ENCODE peak calls at places on chromosomes 2 and 18, in six cellular contexts. One of them, this sample, is unnamed.

GRCh38 chr2:169980001-169980400 is 152.7 kb downstream of the UBR3 start:
- DNase-seq in HepG2: no peak
- DNase-seq in A549: no peak
- DNase-seq in IMR-90: no peak
- DNase-seq in K562: no peak
- DNase-seq in GM12878: no peak
- DNase-seq in this sample: no peak

GRCh38 chr2:139744273-139744672 is 964.1 kb upstream of the NXPH2 start:
- DNase-seq in HepG2: no peak
- DNase-seq in GM12878: no peak
- DNase-seq in K562: no peak
- DNase-seq in IMR-90: no peak
- DNase-seq in A549: no peak
- DNase-seq in this sample: no peak

GRCh38 chr18:74976331-74976909 is 232.5 kb downstream of the PTGR3 start:
- DNase-seq in IMR-90: no peak
- DNase-seq in GM12878: no peak
- DNase-seq in HepG2: peak; percentile 9
- DNase-seq in A549: no peak
- DNase-seq in K562: no peak
- DNase-seq in this sample: no peak

GRCh38 chr2:191569025-191569424 is 108.9 kb upstream of the NABP1 start:
- DNase-seq in HepG2: no peak
- DNase-seq in GM12878: no peak
- DNase-seq in A549: peak; percentile 18
- DNase-seq in IMR-90: no peak
- DNase-seq in K562: no peak
- DNase-seq in this sample: peak; percentile 19

GRCh38 chr2:241855245-241855887 is 3.3 kb downstream of the PDCD1 start:
- DNase-seq in GM12878: no peak
- DNase-seq in HepG2: no peak
- DNase-seq in A549: no peak
- DNase-seq in K562: no peak
- DNase-seq in IMR-90: no peak
- DNase-seq in this sample: no peak

GRCh38 chr2:66507673-66508127 is 72.8 kb downstream of the MEIS1 start:
- DNase-seq in GM12878: no peak
- DNase-seq in HepG2: no peak
- DNase-seq in A549: no peak
- DNase-seq in K562: no peak
- DNase-seq in IMR-90: no peak
- DNase-seq in this sample: peak; percentile 55

GRCh38 chr18:78542204-78542603 is 437.4 kb upstream of the SALL3 start:
- DNase-seq in HepG2: no peak
- DNase-seq in IMR-90: no peak
- DNase-seq in A549: peak; percentile 45
- DNase-seq in GM12878: no peak
- DNase-seq in K562: no peak
- DNase-seq in this sample: no peak

GRCh38 chr2:96669539-96670215 is 27.1 kb downstream of the FER1L5 start:
- DNase-seq in IMR-90: no peak
- DNase-seq in A549: no peak
- DNase-seq in K562: no peak
- DNase-seq in HepG2: no peak
- DNase-seq in GM12878: no peak
- DNase-seq in this sample: no peak

GRCh38 chr18:42052137-42052708 is 97.2 kb downstream of the PIK3C3 start:
- DNase-seq in GM12878: no peak
- DNase-seq in A549: no peak
- DNase-seq in IMR-90: peak; percentile 52
- DNase-seq in K562: no peak
- DNase-seq in HepG2: no peak
- DNase-seq in this sample: no peak

GRCh38 chr2:235728401-235729181 is 234.7 kb downstream of the AGAP1 start:
- DNase-seq in IMR-90: no peak
- DNase-seq in HepG2: no peak
- DNase-seq in GM12878: no peak
- DNase-seq in K562: no peak
- DNase-seq in A549: no peak
- DNase-seq in this sample: no peak
- TF ChIP-seq BHLHE40 in IMR-90: no peak
- TF ChIP-seq BHLHE40 in HepG2: no peak
- TF ChIP-seq BHLHE40 in GM12878: no peak
- TF ChIP-seq BHLHE40 in K562: no peak
- TF ChIP-seq BHLHE40 in A549: no peak
- TF ChIP-seq BHLHE40 in this sample: no peak

DNA sequence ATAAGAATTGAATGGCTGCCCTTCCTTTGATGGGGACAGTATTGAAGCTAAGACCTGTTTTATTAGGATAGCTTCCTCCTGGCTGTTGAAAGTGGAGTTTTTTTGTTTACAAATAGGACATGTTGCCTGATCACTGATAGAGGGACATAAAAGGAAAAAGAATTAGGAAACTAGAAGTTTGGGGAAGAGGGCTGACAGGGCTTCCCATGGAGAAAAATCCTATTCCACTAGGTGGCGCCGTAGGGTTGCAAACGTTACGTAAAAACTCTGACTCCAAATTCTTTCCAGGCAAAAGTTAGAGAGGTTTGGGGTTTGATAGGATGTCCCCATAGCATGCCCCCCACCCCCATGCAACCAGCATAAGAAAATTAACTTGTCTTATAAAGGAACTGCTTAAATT is 11.1 kb upstream of the RBFA start:
- DNase-seq in K562: peak; percentile 30
- DNase-seq in IMR-90: no peak
- DNase-seq in GM12878: no peak
- DNase-seq in A549: peak; percentile 49
- DNase-seq in HepG2: no peak
- DNase-seq in this sample: no peak
- TF ChIP-seq BHLHE40 in K562: no peak
- TF ChIP-seq BHLHE40 in IMR-90: no peak
- TF ChIP-seq BHLHE40 in GM12878: no peak
- TF ChIP-seq BHLHE40 in A549: no peak
- TF ChIP-seq BHLHE40 in HepG2: no peak
- TF ChIP-seq BHLHE40 in this sample: no peak

DNA sequence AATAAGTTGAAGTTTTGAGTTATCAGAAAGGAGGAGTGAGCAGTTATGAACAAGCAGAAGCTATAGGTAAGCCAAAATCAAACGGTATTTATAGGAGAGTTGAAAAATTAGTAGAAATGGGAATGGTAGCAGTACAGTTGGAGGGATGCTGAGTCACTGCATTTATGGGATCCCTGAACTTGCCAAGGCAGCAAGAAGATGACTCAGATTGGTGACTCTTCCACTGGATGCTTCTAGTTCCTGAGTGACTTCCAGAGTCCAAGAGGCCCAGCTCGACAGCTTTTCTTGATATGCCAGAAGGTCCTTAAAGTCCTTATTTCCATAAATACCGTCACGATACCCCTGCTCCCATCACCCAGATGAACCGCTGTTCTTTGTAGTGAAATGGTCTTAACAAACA is 31.1 kb upstream of the ACTR3 start:
- DNase-seq in HepG2: no peak
- DNase-seq in IMR-90: peak; percentile 95
- DNase-seq in K562: peak; percentile 13
- DNase-seq in GM12878: no peak
- DNase-seq in A549: peak; percentile 67
- DNase-seq in this sample: no peak
- TF ChIP-seq BHLHE40 in HepG2: no peak
- TF ChIP-seq BHLHE40 in IMR-90: no peak
- TF ChIP-seq BHLHE40 in K562: no peak
- TF ChIP-seq BHLHE40 in GM12878: no peak
- TF ChIP-seq BHLHE40 in A549: no peak
- TF ChIP-seq BHLHE40 in this sample: no peak

GRCh38 chr18:23137093-23137640 is 1.9 kb downstream of the CABLES1 start:
- DNase-seq in GM12878: no peak
- DNase-seq in K562: no peak
- DNase-seq in IMR-90: no peak
- DNase-seq in HepG2: no peak
- DNase-seq in A549: no peak
- DNase-seq in this sample: no peak

GRCh38 chr18:23135679-23136325 is 517 bp downstream of the CABLES1 start:
- DNase-seq in IMR-90: no peak
- DNase-seq in A549: no peak
- DNase-seq in K562: no peak
- DNase-seq in GM12878: no peak
- DNase-seq in HepG2: no peak
- DNase-seq in this sample: peak; percentile 57

GRCh38 chr18:23136326-23137092 is 1.2 kb downstream of the CABLES1 start:
- DNase-seq in A549: no peak
- DNase-seq in IMR-90: no peak
- DNase-seq in K562: no peak
- DNase-seq in HepG2: no peak
- DNase-seq in GM12878: no peak
- DNase-seq in this sample: peak; percentile 60

GRCh38 chr18:23133860-23134779 is 1.2 kb upstream of the CABLES1 start:
- DNase-seq in A549: peak; percentile 76
- DNase-seq in GM12878: peak; percentile 59
- DNase-seq in IMR-90: no peak
- DNase-seq in K562: peak; percentile 66
- DNase-seq in HepG2: peak; percentile 91
- DNase-seq in this sample: peak; percentile 65

DNA sequence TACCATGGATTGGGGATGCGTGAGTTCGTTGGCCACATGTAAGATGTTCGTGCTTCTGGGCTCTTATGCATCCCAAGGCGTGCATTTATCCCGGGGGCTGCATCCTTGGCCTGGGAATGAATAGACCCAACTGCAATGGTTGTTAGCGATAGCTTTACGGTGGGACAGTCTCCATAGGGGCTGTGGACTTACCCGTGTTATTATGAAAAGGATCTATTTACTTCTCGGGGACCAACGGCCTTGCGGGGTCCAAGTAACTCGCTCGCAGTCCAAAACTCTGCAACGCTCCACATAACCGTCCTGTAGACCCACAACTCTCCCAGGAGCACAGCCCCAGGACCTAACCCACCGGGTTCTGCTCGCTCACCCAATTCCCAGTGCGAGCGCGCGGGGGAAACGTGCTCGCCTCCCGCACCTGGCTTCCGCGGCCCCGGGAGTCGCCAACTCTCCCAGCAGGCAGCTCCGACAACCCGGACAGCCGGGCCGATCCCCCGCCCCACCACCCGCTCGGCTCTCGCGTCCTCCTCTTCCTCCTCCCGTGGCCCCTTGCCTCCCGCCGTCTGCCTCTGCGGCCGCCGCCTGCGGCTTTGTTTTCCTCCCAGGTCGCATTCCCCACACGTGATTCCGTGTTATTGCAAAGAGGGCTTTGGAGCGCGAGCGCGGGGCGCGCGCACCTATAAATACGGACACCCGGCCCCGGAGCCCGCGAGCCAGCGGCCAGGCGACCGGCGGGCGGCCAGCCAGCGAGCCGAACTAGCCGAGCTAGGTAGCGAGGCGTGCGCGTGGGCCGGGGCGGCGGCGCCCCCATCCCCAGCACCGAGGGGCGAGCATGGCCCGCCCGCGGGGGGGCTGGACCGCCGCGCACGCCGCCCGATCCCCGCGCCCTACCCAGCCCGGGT is at the start of gene CABLES1:
- DNase-seq in A549: peak; percentile 59
- DNase-seq in IMR-90: peak; percentile 59
- DNase-seq in HepG2: peak; percentile 74
- DNase-seq in K562: peak; percentile 33
- DNase-seq in GM12878: no peak
- DNase-seq in this sample: peak; percentile 75
- TF ChIP-seq BHLHE40 in A549: no peak
- TF ChIP-seq BHLHE40 in IMR-90: peak; percentile 78
- TF ChIP-seq BHLHE40 in HepG2: peak; percentile 86
- TF ChIP-seq BHLHE40 in K562: no peak
- TF ChIP-seq BHLHE40 in GM12878: peak; percentile 88
- TF ChIP-seq BHLHE40 in this sample: no peak

DNA sequence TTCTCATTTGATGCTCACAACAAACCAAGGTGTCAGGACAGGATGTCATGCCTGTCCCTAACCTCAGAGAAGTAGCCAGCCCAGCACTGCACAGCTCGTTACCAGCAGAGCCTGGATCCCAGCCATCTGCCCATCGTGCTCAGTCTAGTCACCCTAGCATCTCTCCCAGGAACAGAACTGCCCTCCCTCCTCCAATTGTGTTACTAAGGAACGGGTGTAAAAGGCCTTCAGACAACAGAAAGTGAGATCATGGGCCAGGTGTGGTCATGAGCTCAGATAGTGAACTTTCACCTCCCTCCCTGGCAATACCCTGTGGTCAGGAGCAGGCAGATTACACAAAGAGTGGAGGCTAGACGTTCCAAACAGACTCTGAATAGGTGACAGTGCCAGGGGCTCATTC is 111.8 kb upstream of the PPP1CB start:
- DNase-seq in GM12878: no peak
- DNase-seq in A549: peak; percentile 39
- DNase-seq in HepG2: peak; percentile 75
- DNase-seq in K562: no peak
- DNase-seq in IMR-90: no peak
- DNase-seq in this sample: no peak
- TF ChIP-seq BHLHE40 in GM12878: no peak
- TF ChIP-seq BHLHE40 in A549: no peak
- TF ChIP-seq BHLHE40 in HepG2: no peak
- TF ChIP-seq BHLHE40 in K562: no peak
- TF ChIP-seq BHLHE40 in IMR-90: no peak
- TF ChIP-seq BHLHE40 in this sample: no peak

GRCh38 chr2:233423436-233423860 is 69.2 kb downstream of the DGKD start:
- DNase-seq in HepG2: no peak
- DNase-seq in IMR-90: no peak
- DNase-seq in GM12878: no peak
- DNase-seq in A549: no peak
- DNase-seq in K562: no peak
- DNase-seq in this sample: no peak

GRCh38 chr2:233424028-233424951 is 70.0 kb downstream of the DGKD start:
- DNase-seq in K562: no peak
- DNase-seq in HepG2: no peak
- DNase-seq in IMR-90: no peak
- DNase-seq in A549: peak; percentile 66
- DNase-seq in GM12878: no peak
- DNase-seq in this sample: no peak

GRCh38 chr2:233421091-233421816 is 67.0 kb downstream of the DGKD start:
- DNase-seq in GM12878: no peak
- DNase-seq in IMR-90: no peak
- DNase-seq in HepG2: no peak
- DNase-seq in K562: no peak
- DNase-seq in A549: no peak
- DNase-seq in this sample: no peak

GRCh38 chr2:233422649-233423435 is 68.5 kb downstream of the DGKD start:
- DNase-seq in HepG2: no peak
- DNase-seq in IMR-90: no peak
- DNase-seq in A549: no peak
- DNase-seq in GM12878: no peak
- DNase-seq in K562: no peak
- DNase-seq in this sample: no peak

DNA sequence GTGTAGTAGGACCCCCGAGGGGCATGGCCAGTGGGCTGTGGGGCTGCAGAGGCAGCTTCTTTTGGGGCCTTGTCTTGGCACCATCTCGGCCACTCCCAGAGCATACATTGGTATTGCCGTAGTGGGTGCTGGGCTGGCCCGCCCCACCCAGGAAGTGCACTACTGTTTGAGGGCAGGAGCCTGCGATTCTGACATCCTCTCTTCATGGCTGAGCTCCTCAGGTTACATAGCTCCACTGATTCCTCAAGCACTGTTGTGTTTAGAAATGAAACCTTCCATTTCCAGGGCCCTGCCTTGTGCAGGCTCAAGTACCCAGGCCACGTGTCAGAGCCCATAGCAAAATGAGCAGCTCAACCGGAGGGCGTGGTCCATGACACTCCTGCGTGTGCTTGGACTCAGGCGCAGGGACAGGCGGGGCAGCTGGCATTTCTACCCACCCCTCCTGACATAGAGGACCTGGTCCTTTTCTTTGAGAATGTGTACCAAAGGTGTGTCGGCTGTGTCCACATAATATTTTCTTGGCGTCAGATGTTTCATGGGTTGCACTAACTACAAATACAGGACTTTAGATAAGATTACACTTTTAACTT is 67.9 kb downstream of the DGKD start:
- DNase-seq in A549: peak; percentile 97
- DNase-seq in GM12878: peak; percentile 66
- DNase-seq in IMR-90: no peak
- DNase-seq in K562: no peak
- DNase-seq in HepG2: no peak
- DNase-seq in this sample: no peak
- TF ChIP-seq BHLHE40 in A549: no peak
- TF ChIP-seq BHLHE40 in GM12878: no peak
- TF ChIP-seq BHLHE40 in IMR-90: no peak
- TF ChIP-seq BHLHE40 in K562: no peak
- TF ChIP-seq BHLHE40 in HepG2: no peak
- TF ChIP-seq BHLHE40 in this sample: no peak

This sample was measured in HEK293T.